ENCODE peak calls at places on chromosomes 12 and 14, in ten cellular contexts. V is lung, H is breast epithelium, U is left cardiac atrium, F is C1 segment of cervical spinal cord, S is head of caudate nucleus, D is T47D, L is A549, K is T-helper 1 cell, J is foreskin fibroblast. N is an unnamed sample.

GRCh38 chr12:108374596-108375320 is 35.6 kb upstream of the CMKLR1 start:
- DNase-seq in V (no peak), H (no peak), U (no peak), F (no peak), S (no peak), D (no peak), L (no peak), K (no peak), J (no peak), N (no peak)

GRCh38 chr14:60488175-60488574 is 2.3 kb upstream of the C14orf39 start:
- DNase-seq in V (no peak), H (no peak), U (no peak), F (no peak), S (no peak), D (peak), L (no peak), K (no peak), J (no peak), N (no peak)

GRCh38 chr14:75223664-75224154 is 47.3 kb upstream of the TMED10 start:
- DNase-seq in V (peak), H (no peak), U (no peak), F (peak), S (peak), D (no peak), L (no peak), K (no peak), J (peak), N (no peak)

GRCh38 chr14:31949709-31950108 is 127.4 kb upstream of the ARHGAP5 start:
- DNase-seq in V (no peak), H (no peak), U (no peak), F (no peak), S (no peak), D (no peak), L (peak), K (no peak), J (no peak), N (no peak)

GRCh38 chr12:113424915-113425823 is 3.0 kb downstream of the SDSL start:
- DNase-seq in V (peak), H (no peak), U (peak), F (peak), S (peak), D (no peak), L (peak), K (no peak), J (peak), N (peak)

GRCh38 chr12:57759360-57759980 is 4.6 kb downstream of the MARCHF9 start:
- DNase-seq in V (no peak), H (no peak), U (no peak), F (no peak), S (peak), D (peak), L (peak), K (no peak), J (no peak), N (no peak)

GRCh38 chr14:101738921-101739320 is 22.6 kb upstream of the PPP2R5C start:
- DNase-seq in V (no peak), H (no peak), U (no peak), F (no peak), S (no peak), D (no peak), L (no peak), K (no peak), J (no peak), N (no peak)

GRCh38 chr14:74634481-74634880 is 22.4 kb upstream of the LTBP2 start:
- DNase-seq in V (no peak), H (no peak), U (no peak), F (no peak), S (no peak), D (no peak), L (no peak), K (no peak), J (no peak), N (no peak)

GRCh38 chr12:118651487-118651886 is 275.1 kb downstream of the SUDS3 start:
- DNase-seq in V (no peak), H (no peak), U (no peak), F (no peak), S (no peak), D (no peak), L (no peak), K (no peak), J (no peak), N (no peak)

GRCh38 chr14:65318636-65319506 is 93.7 kb upstream of the FUT8 start:
- DNase-seq in V (no peak), H (no peak), U (no peak), F (no peak), S (no peak), D (no peak), L (no peak), K (no peak), J (no peak), N (no peak)

GRCh38 chr14:78959674-78960264 is 789.6 kb downstream of the NRXN3 start:
- DNase-seq in V (peak), H (peak), U (peak), F (peak), S (peak), D (peak), L (peak), K (peak), J (peak), N (peak)

GRCh38 chr14:64507376-64508156 is 3.0 kb downstream of the ZBTB1 start:
- DNase-seq in V (no peak), H (no peak), U (no peak), F (no peak), S (no peak), D (no peak), L (no peak), K (no peak), J (peak), N (no peak)

GRCh38 chr14:83419420-83419819 is 1885.8 kb upstream of the SEL1L start:
- DNase-seq in V (peak), H (no peak), U (no peak), F (no peak), S (no peak), D (no peak), L (no peak), K (no peak), J (no peak), N (no peak)

GRCh38 chr12:129868566-129868965 is 35.3 kb downstream of the TMEM132D start:
- DNase-seq in V (peak), H (no peak), U (no peak), F (no peak), S (no peak), D (no peak), L (no peak), K (no peak), J (no peak), N (peak)

N was measured in K562.